ENCODE peak calls at places on chromosome 16, in four cellular contexts. W is ecto neural progenitor cell, Q is cardiac septum, K is sciatic nerve. X is an unnamed sample.

GRCh38 chr16:79055251-79055972 is 545.1 kb downstream of the MAF start:
- DNase-seq in K (no peak), W (no peak), Q (no peak), X (no peak)

GRCh38 chr16:19167710-19168172 is 299 bp upstream of the SYT17 start:
- DNase-seq in Q (no peak), K (peak; percentile 84), W (peak; percentile 88), X (peak; percentile 36)

GRCh38 chr16:27924411-27925118 is 138.9 kb downstream of the GSG1L start:
- DNase-seq in Q (no peak), W (no peak), K (no peak), X (no peak)

GRCh38 chr16:4882633-4883285 is 35.5 kb downstream of the UBN1 start:
- DNase-seq in Q (no peak), W (no peak), K (no peak), X (no peak)

GRCh38 chr16:53235851-53236250 is 181.1 kb downstream of the CHD9 start:
- DNase-seq in Q (no peak), K (no peak), W (no peak), X (no peak)

GRCh38 chr16:56732832-56733231 is 2.9 kb downstream of the NUP93 start:
- DNase-seq in Q (no peak), W (no peak), K (no peak), X (no peak)

GRCh38 chr16:23948949-23949392 is 113.2 kb downstream of the PRKCB start:
- DNase-seq in Q (no peak), K (no peak), W (no peak), X (no peak)

GRCh38 chr16:4361033-4361943 is 10.2 kb upstream of the PAM16 start:
- DNase-seq in W (no peak), K (no peak), Q (no peak), X (no peak)

X was measured in fibroblast of gingiva.